ENCODE peak calls at places on chromosomes 12 and 14, in ten cellular contexts. X is brain microvascular endothelial cell, R is OCI-LY7, U is bronchial epithelial cell, Q is AG09309, A is RWPE1, E is progenitor cell of endocrine pancreas, Y is tibial nerve, Z is astrocyte of the cerebellum, J is Peyer's patch. P is an unnamed sample.
A peak's percentile ranks its signal among the peaks of the same experiment; 100 is the strongest.

GRCh38 chr14:99321955-99322730 is 50.1 kb upstream of the BCL11B start:
- DNase-seq in E (no peak), Z (no peak), R (no peak), U (no peak), J (peak; percentile 29), Y (no peak), X (no peak), Q (no peak), A (no peak), P (no peak)

GRCh38 chr12:51687142-51687935 is 96.3 kb downstream of the SCN8A start:
- DNase-seq in R (no peak), X (no peak), U (no peak), Z (no peak), Y (no peak), Q (peak; percentile 78), A (no peak), E (no peak), J (no peak), P (no peak)

GRCh38 chr12:66024966-66025365 is 105.6 kb downstream of the LLPH start:
- DNase-seq in Y (no peak), J (no peak), E (no peak), Q (no peak), X (no peak), A (no peak), U (no peak), R (no peak), Z (no peak), P (no peak)

GRCh38 chr12:74337951-74338350 is 199.7 kb upstream of the ATXN7L3B start:
- DNase-seq in Y (no peak), U (peak; percentile 91), R (no peak), Z (no peak), X (peak; percentile 70), J (no peak), A (peak; percentile 30), E (no peak), Q (no peak), P (no peak)

GRCh38 chr12:66438601-66439000 is 136.3 kb downstream of the HELB start:
- DNase-seq in U (peak; percentile 8), Q (no peak), A (no peak), Z (peak; percentile 1), Y (no peak), R (no peak), J (no peak), X (peak; percentile 42), E (no peak), P (no peak)

GRCh38 chr12:29438752-29439408 is 57.9 kb upstream of the ERGIC2 start:
- DNase-seq in X (no peak), Q (no peak), Y (no peak), E (no peak), A (no peak), R (no peak), J (no peak), U (no peak), Z (no peak), P (no peak)

GRCh38 chr12:118498171-118498570 is 121.8 kb downstream of the SUDS3 start:
- DNase-seq in R (no peak), Q (no peak), Y (no peak), J (no peak), U (peak; percentile 29), A (no peak), E (peak; percentile 10), Z (no peak), X (peak; percentile 3), P (no peak)

GRCh38 chr12:116674643-116675183 is 63.2 kb downstream of the SPRING1 start:
- DNase-seq in X (no peak), E (no peak), Q (no peak), Z (no peak), U (no peak), R (no peak), A (no peak), J (no peak), Y (no peak), P (no peak)

GRCh38 chr12:60290532-60290931 is 694.7 kb downstream of the SLC16A7 start:
- DNase-seq in U (no peak), X (no peak), R (no peak), Z (no peak), J (no peak), A (no peak), Y (no peak), Q (no peak), E (no peak), P (no peak)

GRCh38 chr12:49951411-49952105 is 1.0 kb downstream of the AQP2 start:
- DNase-seq in Q (no peak), Y (no peak), U (no peak), A (no peak), R (no peak), E (no peak), Z (no peak), X (no peak), J (peak; percentile 34), P (no peak)

GRCh38 chr12:26022043-26022442 is 63.6 kb downstream of the RASSF8 start:
- DNase-seq in J (no peak), X (no peak), Z (no peak), Q (no peak), U (no peak), Y (no peak), E (no peak), A (no peak), R (no peak), P (no peak)

GRCh38 chr14:96629082-96629481 is 126.9 kb downstream of the PAPOLA start:
- DNase-seq in Q (no peak), U (no peak), Z (no peak), R (no peak), A (no peak), X (no peak), E (peak; percentile 0), J (no peak), Y (no peak), P (no peak)

GRCh38 chr12:64611430-64612286 is 1.4 kb downstream of the RASSF3 start:
- DNase-seq in Z (no peak), U (no peak), Q (no peak), X (peak; percentile 9), E (no peak), J (peak; percentile 57), Y (no peak), R (peak; percentile 37), A (peak; percentile 36), P (no peak)

GRCh38 chr12:93050748-93051081 is 121.6 kb upstream of the EEA1 start:
- DNase-seq in X (no peak), J (no peak), R (no peak), U (no peak), A (no peak), Z (no peak), E (no peak), Y (no peak), Q (no peak), P (no peak)

GRCh38 chr14:105375635-105376057 is 22.7 kb upstream of the TEX22 start:
- DNase-seq in Y (no peak), R (peak; percentile 23), J (no peak), E (no peak), X (peak; percentile 18), Q (no peak), Z (no peak), A (no peak), U (peak; percentile 7), P (no peak)

GRCh38 chr14:103762547-103762946 is 46.9 kb downstream of the ZFYVE21 start:
- DNase-seq in J (no peak), X (no peak), Z (no peak), A (no peak), R (no peak), Q (no peak), Y (no peak), U (no peak), E (no peak), P (no peak)

DNA sequence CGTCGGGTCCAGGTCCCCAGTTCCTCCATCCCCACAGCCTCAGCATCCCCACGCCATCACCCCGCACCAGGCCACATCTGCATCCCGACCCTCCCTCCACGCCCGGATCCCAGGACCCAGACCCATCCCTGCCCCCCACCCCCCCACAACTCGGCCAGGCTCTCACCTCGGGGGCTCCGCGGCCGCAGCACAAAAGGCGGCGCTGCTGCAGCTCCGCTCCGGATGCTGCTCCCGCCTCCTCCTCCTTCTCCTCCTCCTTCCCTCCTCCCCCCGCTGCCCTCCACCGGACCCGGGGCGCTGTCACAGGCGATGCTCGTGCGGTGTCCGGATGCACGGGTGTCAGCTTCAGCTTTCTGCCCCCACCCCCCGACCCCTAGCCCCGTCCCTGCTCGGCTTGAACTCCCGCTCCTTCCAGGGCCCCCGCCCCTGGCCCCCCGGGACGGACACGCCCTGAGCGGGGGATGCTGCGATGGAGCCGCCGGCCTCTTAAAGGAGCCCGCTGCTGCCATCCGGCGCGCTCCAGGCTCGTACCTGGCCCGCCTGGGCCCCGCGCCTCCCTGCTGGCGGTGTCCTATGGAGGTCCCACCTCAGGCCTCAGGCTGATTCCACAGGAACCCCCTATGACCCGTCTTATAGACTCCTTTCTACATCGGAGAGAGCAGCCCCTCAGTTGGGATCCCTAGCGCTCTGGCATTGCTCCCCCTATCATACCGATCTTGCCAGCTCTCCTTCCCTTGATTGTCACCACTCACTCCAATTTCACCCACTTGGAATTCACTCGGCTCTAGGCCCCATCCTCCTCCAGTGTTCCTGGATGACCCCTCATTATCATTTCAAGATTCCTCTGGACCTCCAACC is at the start of gene MAP3K12:
- DNase-seq in E (no peak), A (peak; percentile 55), Y (peak; percentile 56), J (peak; percentile 83), Z (no peak), R (peak; percentile 76), X (peak; percentile 35), U (no peak), Q (no peak), P (no peak)
- TF ChIP-seq CTCF in E (no peak), A (no peak), Y (no peak), J (no peak), Z (peak; percentile 10), R (peak; percentile 27), X (peak; percentile 39), U (no peak), Q (peak; percentile 11), P (no peak)

GRCh38 chr12:47838286-47838931 is 18.7 kb upstream of the HDAC7 start:
- DNase-seq in Q (no peak), J (no peak), Y (no peak), R (peak; percentile 67), A (no peak), Z (no peak), U (no peak), X (peak; percentile 18), E (no peak), P (no peak)
- TF ChIP-seq CTCF in Q (peak; percentile 59), J (peak; percentile 24), Y (peak; percentile 62), R (peak; percentile 81), A (peak; percentile 35), Z (peak; percentile 45), U (peak; percentile 46), X (peak; percentile 64), E (peak; percentile 54), P (peak; percentile 10)

GRCh38 chr14:83044001-83044400 is 1510.3 kb upstream of the SEL1L start:
- DNase-seq in Z (no peak), U (peak; percentile 62), Q (no peak), J (no peak), X (no peak), R (no peak), E (no peak), A (no peak), Y (no peak), P (no peak)
- TF ChIP-seq CTCF in Z (no peak), U (no peak), Q (no peak), J (no peak), X (no peak), R (no peak), E (no peak), A (no peak), Y (no peak), P (no peak)

DNA sequence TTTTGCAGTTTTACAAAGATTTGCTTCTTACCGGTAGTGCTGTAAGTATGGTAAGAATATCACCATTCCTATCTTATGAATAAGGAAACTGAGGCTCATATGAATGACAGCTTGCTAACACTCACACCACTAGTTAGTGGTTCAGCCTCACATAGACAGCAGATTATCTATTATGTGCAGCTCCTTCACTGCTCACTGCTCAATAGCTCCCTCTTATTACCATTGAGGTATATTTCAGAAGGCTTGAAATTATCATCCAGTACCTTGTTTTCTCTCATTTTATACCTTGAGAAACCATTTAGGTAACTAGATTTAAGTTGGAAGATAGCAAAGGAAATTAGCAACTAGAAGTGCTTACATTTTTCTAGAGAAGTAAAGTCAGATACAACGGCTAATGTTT is 15.5 kb downstream of the RIC8B start:
- DNase-seq in E (no peak), R (peak; percentile 21), Q (no peak), Z (no peak), X (no peak), A (no peak), J (no peak), U (peak; percentile 19), Y (no peak), P (no peak)
- TF ChIP-seq CTCF in E (peak; percentile 30), R (peak; percentile 71), Q (peak; percentile 13), Z (no peak), X (peak; percentile 29), A (no peak), J (peak; percentile 34), U (peak; percentile 31), Y (no peak), P (no peak)